ENCODE peak calls at places on chromosome 12, in four cellular contexts. One of them, this sample, is unnamed.

GRCh38 chr12:79949098-79949497 is 14.2 kb upstream of the PPP1R12A start:
- DNase-seq in GM23338: no peak
- DNase-seq in HCT116: no peak
- DNase-seq in neural progenitor cell: no peak
- DNase-seq in this sample: no peak

GRCh38 chr12:127120851-127121250 is 1146.1 kb upstream of the TMEM132C start:
- DNase-seq in neural progenitor cell: no peak
- DNase-seq in GM23338: no peak
- DNase-seq in HCT116: no peak
- DNase-seq in this sample: no peak

GRCh38 chr12:52203126-52203921 is 11.5 kb upstream of the KRT80 start:
- DNase-seq in GM23338: no peak
- DNase-seq in neural progenitor cell: peak
- DNase-seq in HCT116: peak
- DNase-seq in this sample: peak

GRCh38 chr12:22467190-22467589 is 77.2 kb downstream of the C2CD5 start:
- DNase-seq in neural progenitor cell: no peak
- DNase-seq in GM23338: no peak
- DNase-seq in HCT116: no peak
- DNase-seq in this sample: no peak

GRCh38 chr12:97267166-97267565 is 195.4 kb upstream of the RMST start:
- DNase-seq in HCT116: no peak
- DNase-seq in GM23338: peak
- DNase-seq in neural progenitor cell: no peak
- DNase-seq in this sample: no peak

GRCh38 chr12:27244680-27245005 is 557 bp downstream of the STK38L start:
- DNase-seq in GM23338: no peak
- DNase-seq in neural progenitor cell: no peak
- DNase-seq in HCT116: no peak
- DNase-seq in this sample: peak

GRCh38 chr12:7989827-7990491 is 42.6 kb upstream of the FOXJ2 start:
- DNase-seq in GM23338: no peak
- DNase-seq in HCT116: no peak
- DNase-seq in neural progenitor cell: no peak
- DNase-seq in this sample: no peak

GRCh38 chr12:13181375-13182070 is 15.0 kb upstream of the EMP1 start:
- DNase-seq in neural progenitor cell: no peak
- DNase-seq in HCT116: no peak
- DNase-seq in GM23338: no peak
- DNase-seq in this sample: no peak

GRCh38 chr12:6332459-6332858 is 9.4 kb downstream of the TNFRSF1A start:
- DNase-seq in GM23338: no peak
- DNase-seq in HCT116: no peak
- DNase-seq in neural progenitor cell: no peak
- DNase-seq in this sample: peak

GRCh38 chr12:76398106-76398505 is 49.9 kb upstream of the BBS10 start:
- DNase-seq in GM23338: no peak
- DNase-seq in HCT116: no peak
- DNase-seq in neural progenitor cell: no peak
- DNase-seq in this sample: peak

GRCh38 chr12:43861015-43861846 is 25.4 kb downstream of the TMEM117 start:
- DNase-seq in HCT116: no peak
- DNase-seq in neural progenitor cell: no peak
- DNase-seq in GM23338: no peak
- DNase-seq in this sample: no peak

GRCh38 chr12:25463521-25463920 is 89.6 kb downstream of the LMNTD1 start:
- DNase-seq in HCT116: no peak
- DNase-seq in GM23338: no peak
- DNase-seq in neural progenitor cell: no peak
- DNase-seq in this sample: no peak

GRCh38 chr12:6944381-6945186 is 762 bp downstream of the C12orf57 start:
- DNase-seq in GM23338: peak
- DNase-seq in HCT116: peak
- DNase-seq in neural progenitor cell: peak
- DNase-seq in this sample: peak

GRCh38 chr12:2959508-2960431 is 573 bp downstream of the TEAD4 start:
- DNase-seq in GM23338: peak
- DNase-seq in neural progenitor cell: peak
- DNase-seq in HCT116: no peak
- DNase-seq in this sample: peak

GRCh38 chr12:12033589-12034223 is 37.0 kb upstream of the BCL2L14 start:
- DNase-seq in neural progenitor cell: no peak
- DNase-seq in GM23338: no peak
- DNase-seq in HCT116: no peak
- DNase-seq in this sample: no peak

GRCh38 chr12:5945071-5946008 is at the start of gene ANO2:
- DNase-seq in GM23338: peak
- DNase-seq in HCT116: no peak
- DNase-seq in neural progenitor cell: peak
- DNase-seq in this sample: peak

GRCh38 chr12:32450363-32450762 is 51.0 kb downstream of the FGD4 start:
- DNase-seq in neural progenitor cell: no peak
- DNase-seq in HCT116: no peak
- DNase-seq in GM23338: no peak
- DNase-seq in this sample: no peak

GRCh38 chr12:74285773-74286172 is 251.9 kb upstream of the ATXN7L3B start:
- DNase-seq in GM23338: no peak
- DNase-seq in neural progenitor cell: no peak
- DNase-seq in HCT116: no peak
- DNase-seq in this sample: no peak

GRCh38 chr12:119693006-119693405 is 25.1 kb downstream of the PRKAB1 start:
- DNase-seq in HCT116: no peak
- DNase-seq in neural progenitor cell: no peak
- DNase-seq in GM23338: no peak
- DNase-seq in this sample: peak

GRCh38 chr12:68559246-68559645 is 51.5 kb upstream of the RAP1B start:
- DNase-seq in neural progenitor cell: no peak
- DNase-seq in GM23338: no peak
- DNase-seq in HCT116: no peak
- DNase-seq in this sample: peak

GRCh38 chr12:43692064-43692463 is 66.5 kb downstream of the PUS7L start:
- DNase-seq in HCT116: peak
- DNase-seq in GM23338: no peak
- DNase-seq in neural progenitor cell: no peak
- DNase-seq in this sample: peak

GRCh38 chr12:71972441-71973074 is 33.9 kb downstream of the TPH2 start:
- DNase-seq in HCT116: no peak
- DNase-seq in neural progenitor cell: no peak
- DNase-seq in GM23338: peak
- DNase-seq in this sample: no peak

GRCh38 chr12:67069451-67070306 is 199.5 kb upstream of the CAND1 start:
- DNase-seq in GM23338: peak
- DNase-seq in neural progenitor cell: peak
- DNase-seq in HCT116: no peak
- DNase-seq in this sample: peak

GRCh38 chr12:30696486-30696885 is 817 bp upstream of the IPO8 start:
- DNase-seq in GM23338: peak
- DNase-seq in neural progenitor cell: peak
- DNase-seq in HCT116: no peak
- DNase-seq in this sample: no peak

GRCh38 chr12:117674763-117675162 is 294.0 kb downstream of the KSR2 start:
- DNase-seq in HCT116: no peak
- DNase-seq in neural progenitor cell: no peak
- DNase-seq in GM23338: no peak
- DNase-seq in this sample: no peak

GRCh38 chr12:112112423-112113132 is 4.0 kb upstream of the NAA25 start:
- DNase-seq in GM23338: peak
- DNase-seq in HCT116: peak
- DNase-seq in neural progenitor cell: no peak
- DNase-seq in this sample: no peak

GRCh38 chr12:21613931-21614330 is 9.3 kb upstream of the GYS2 start:
- DNase-seq in HCT116: no peak
- DNase-seq in GM23338: peak
- DNase-seq in neural progenitor cell: no peak
- DNase-seq in this sample: no peak

GRCh38 chr12:20175704-20176388 is 192.5 kb upstream of the PDE3A start:
- DNase-seq in HCT116: no peak
- DNase-seq in neural progenitor cell: no peak
- DNase-seq in GM23338: no peak
- DNase-seq in this sample: no peak

GRCh38 chr12:6957741-6958608 is 6.8 kb downstream of the PTPN6 start:
- DNase-seq in HCT116: no peak
- DNase-seq in GM23338: no peak
- DNase-seq in neural progenitor cell: no peak
- DNase-seq in this sample: no peak

GRCh38 chr12:93846936-93847516 is 169.9 kb downstream of the CRADD start:
- DNase-seq in neural progenitor cell: no peak
- DNase-seq in GM23338: no peak
- DNase-seq in HCT116: no peak
- DNase-seq in this sample: no peak

GRCh38 chr12:56931474-56931978 is 2.7 kb downstream of the SDR9C7 start:
- DNase-seq in HCT116: peak
- DNase-seq in neural progenitor cell: peak
- DNase-seq in GM23338: peak
- DNase-seq in this sample: peak

GRCh38 chr12:25423355-25423754 is 129.7 kb downstream of the LMNTD1 start:
- DNase-seq in HCT116: no peak
- DNase-seq in GM23338: no peak
- DNase-seq in neural progenitor cell: no peak
- DNase-seq in this sample: no peak

GRCh38 chr12:1932264-1932777 is 13.9 kb upstream of the CACNA2D4 start:
- DNase-seq in GM23338: no peak
- DNase-seq in neural progenitor cell: no peak
- DNase-seq in HCT116: no peak
- DNase-seq in this sample: peak

GRCh38 chr12:1929241-1929984 is 11.0 kb upstream of the CACNA2D4 start:
- DNase-seq in HCT116: no peak
- DNase-seq in neural progenitor cell: no peak
- DNase-seq in GM23338: no peak
- DNase-seq in this sample: no peak

GRCh38 chr12:1931642-1932041 is 13.2 kb upstream of the CACNA2D4 start:
- DNase-seq in neural progenitor cell: no peak
- DNase-seq in GM23338: no peak
- DNase-seq in HCT116: no peak
- DNase-seq in this sample: no peak

GRCh38 chr12:1929985-1930815 is 11.7 kb upstream of the CACNA2D4 start:
- DNase-seq in GM23338: no peak
- DNase-seq in neural progenitor cell: no peak
- DNase-seq in HCT116: no peak
- DNase-seq in this sample: no peak

GRCh38 chr12:1930816-1931597 is 12.6 kb upstream of the CACNA2D4 start:
- DNase-seq in HCT116: no peak
- DNase-seq in neural progenitor cell: no peak
- DNase-seq in GM23338: no peak
- DNase-seq in this sample: no peak
- TF ChIP-seq EZH2phosphoT487 in HCT116: no peak
- TF ChIP-seq EZH2phosphoT487 in neural progenitor cell: no peak
- TF ChIP-seq EZH2phosphoT487 in GM23338: no peak
- TF ChIP-seq EZH2phosphoT487 in this sample: no peak

DNA sequence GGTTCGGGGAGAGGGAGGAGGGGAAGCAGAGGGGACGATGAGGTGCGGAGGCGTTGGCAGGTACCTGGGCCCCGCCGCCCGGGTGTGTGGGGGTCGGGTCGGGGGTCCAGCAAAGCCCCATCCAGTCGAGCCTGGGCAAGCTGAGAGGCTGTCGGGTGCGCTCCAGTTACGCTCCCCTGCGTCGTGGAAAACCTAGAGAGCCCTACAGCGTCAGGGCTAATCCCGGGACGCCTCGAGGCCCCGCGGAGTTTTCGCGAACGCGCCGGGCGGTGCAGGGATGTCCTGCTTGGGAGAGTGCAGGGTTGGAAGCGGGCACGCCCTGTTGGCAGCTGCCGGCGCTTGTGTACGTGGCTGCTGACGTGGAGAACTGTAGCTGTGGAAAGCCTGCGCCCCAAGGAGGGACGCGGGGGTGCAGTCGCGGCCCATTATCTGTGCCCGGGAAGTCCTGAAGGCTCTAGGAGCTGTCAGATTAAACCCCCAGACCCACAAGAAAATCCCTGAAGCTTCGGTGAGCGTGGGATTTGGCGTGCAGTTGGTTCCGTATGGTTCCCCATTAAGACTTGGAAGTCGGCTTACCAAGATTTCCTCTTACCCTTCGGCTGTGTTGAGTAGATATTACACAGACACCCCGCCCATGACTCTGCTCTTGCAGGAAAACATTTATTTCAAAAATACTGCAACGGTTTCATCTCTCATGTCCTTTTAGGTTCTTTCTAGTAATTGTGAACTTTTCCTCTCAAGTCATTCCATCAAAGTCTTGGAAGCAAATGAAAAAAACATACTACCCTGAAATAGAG is 11.3 kb upstream of the SLC38A2 start:
- DNase-seq in HCT116: peak
- DNase-seq in GM23338: peak
- DNase-seq in neural progenitor cell: no peak
- DNase-seq in this sample: peak
- H3K4me2 ChIP-seq in HCT116: peak
- H3K4me2 ChIP-seq in GM23338: peak
- H3K4me2 ChIP-seq in neural progenitor cell: peak
- H3K4me2 ChIP-seq in this sample: peak

GRCh38 chr12:47652491-47653234 is 53.2 kb downstream of the RPAP3 start:
- DNase-seq in GM23338: peak
- DNase-seq in HCT116: no peak
- DNase-seq in neural progenitor cell: no peak
- DNase-seq in this sample: peak
- TF ChIP-seq EZH2phosphoT487 in GM23338: no peak
- TF ChIP-seq EZH2phosphoT487 in HCT116: no peak
- TF ChIP-seq EZH2phosphoT487 in neural progenitor cell: no peak
- TF ChIP-seq EZH2phosphoT487 in this sample: no peak

GRCh38 chr12:40752011-40752410 is 59.8 kb downstream of the CNTN1 start:
- DNase-seq in neural progenitor cell: no peak
- DNase-seq in HCT116: no peak
- DNase-seq in GM23338: no peak
- DNase-seq in this sample: no peak
- H3K4me2 ChIP-seq in neural progenitor cell: no peak
- H3K4me2 ChIP-seq in HCT116: no peak
- H3K4me2 ChIP-seq in GM23338: no peak
- H3K4me2 ChIP-seq in this sample: no peak

GRCh38 chr12:104668274-104668718 is 211.5 kb downstream of the CHST11 start:
- DNase-seq in neural progenitor cell: no peak
- DNase-seq in HCT116: no peak
- DNase-seq in GM23338: no peak
- DNase-seq in this sample: no peak

GRCh38 chr12:104667139-104667538 is 210.4 kb downstream of the CHST11 start:
- DNase-seq in GM23338: no peak
- DNase-seq in HCT116: no peak
- DNase-seq in neural progenitor cell: no peak
- DNase-seq in this sample: peak

GRCh38 chr12:104664368-104664767 is 207.6 kb downstream of the CHST11 start:
- DNase-seq in GM23338: no peak
- DNase-seq in neural progenitor cell: no peak
- DNase-seq in HCT116: no peak
- DNase-seq in this sample: no peak

GRCh38 chr12:104662908-104663307 is 206.2 kb downstream of the CHST11 start:
- DNase-seq in neural progenitor cell: no peak
- DNase-seq in HCT116: no peak
- DNase-seq in GM23338: no peak
- DNase-seq in this sample: no peak

DNA sequence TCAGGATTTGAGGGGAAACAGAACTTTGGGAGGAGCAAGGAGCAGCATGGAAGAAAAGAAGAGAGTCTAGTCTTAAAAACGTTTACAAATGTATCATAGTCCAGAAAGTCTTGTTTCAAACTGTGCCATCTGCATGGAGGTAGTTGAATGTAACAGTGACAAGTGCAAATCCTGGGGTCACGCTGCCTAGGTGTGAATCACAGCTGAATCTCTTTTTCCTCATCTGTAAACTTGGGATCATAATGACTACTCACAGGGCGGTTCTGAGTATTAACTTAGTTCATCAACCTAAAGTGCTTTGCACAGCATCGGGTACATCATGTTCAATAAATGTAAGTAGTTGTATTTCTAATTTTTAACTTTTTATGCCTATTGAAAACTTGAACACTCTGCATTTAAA is 208.5 kb downstream of the CHST11 start:
- DNase-seq in GM23338: no peak
- DNase-seq in HCT116: no peak
- DNase-seq in neural progenitor cell: no peak
- DNase-seq in this sample: no peak
- TF ChIP-seq EZH2phosphoT487 in GM23338: no peak
- TF ChIP-seq EZH2phosphoT487 in HCT116: no peak
- TF ChIP-seq EZH2phosphoT487 in neural progenitor cell: no peak
- TF ChIP-seq EZH2phosphoT487 in this sample: no peak